ENCODE peak calls at places on chromosomes 4 and X, in four cellular contexts. C is choroid plexus epithelial cell, L is IMR-90, X is NB4. M is an unnamed sample.

GRCh38 chr4:88382621-88383020 is 4.0 kb downstream of the HERC6 start:
- DNase-seq in C (peak; percentile 2), L (no peak), X (no peak), M (no peak)

GRCh38 chrX:110851780-110852179 is 56.2 kb upstream of the CHRDL1 start:
- DNase-seq in C (peak; percentile 7), L (peak; percentile 2), X (no peak), M (peak; percentile 24)

GRCh38 chrX:2677764-2678163 is 13.3 kb upstream of the CD99 start:
- DNase-seq in C (peak; percentile 97), L (peak; percentile 99), X (peak; percentile 18), M (peak; percentile 99)

GRCh38 chr4:62709618-62710252 is 1509.6 kb downstream of the ADGRL3 start:
- DNase-seq in C (peak; percentile 43), L (peak; percentile 0), X (peak; percentile 41), M (peak; percentile 11)

GRCh38 chr4:110142461-110142860 is 56.0 kb downstream of the ELOVL6 start:
- DNase-seq in C (no peak), L (no peak), X (no peak), M (no peak)

GRCh38 chrX:9654928-9655327 is 110.7 kb downstream of the GPR143 start:
- DNase-seq in C (no peak), L (no peak), X (no peak), M (no peak)

GRCh38 chr4:181150173-181150572 is 1093.0 kb upstream of the TENM3 start:
- DNase-seq in C (no peak), L (no peak), X (no peak), M (no peak)

GRCh38 chr4:121973791-121974190 is 21.9 kb upstream of the TRPC3 start:
- DNase-seq in C (no peak), L (peak; percentile 20), X (no peak), M (no peak)

GRCh38 chr4:11817088-11817487 is 388.4 kb upstream of the HS3ST1 start:
- DNase-seq in C (no peak), L (no peak), X (no peak), M (peak; percentile 43)

GRCh38 chr4:67207941-67208441 is 337.3 kb downstream of the CENPC start:
- DNase-seq in C (no peak), L (no peak), X (no peak), M (no peak)

GRCh38 chr4:153117554-153117953 is 86.7 kb upstream of the TRIM2 start:
- DNase-seq in C (no peak), L (no peak), X (no peak), M (no peak)

GRCh38 chr4:26124753-26125236 is 196.0 kb upstream of the RBPJ start:
- DNase-seq in C (no peak), L (peak; percentile 44), X (peak; percentile 26), M (no peak)

GRCh38 chr4:99205104-99205979 is 13.7 kb downstream of the ADH6 start:
- DNase-seq in C (peak; percentile 59), L (peak; percentile 34), X (peak; percentile 2), M (peak; percentile 90)

GRCh38 chr4:143337600-143338287 is 1.1 kb downstream of the GAB1 start:
- DNase-seq in C (peak; percentile 73), L (peak; percentile 58), X (peak; percentile 4), M (peak; percentile 70)

GRCh38 chr4:138175337-138175794 is 66.8 kb downstream of the SLC7A11 start:
- DNase-seq in C (peak; percentile 54), L (peak; percentile 61), X (no peak), M (peak; percentile 85)
- TF ChIP-seq CTCF in C (peak; percentile 34), L (peak; percentile 40), X (no peak), M (no peak)

DNA sequence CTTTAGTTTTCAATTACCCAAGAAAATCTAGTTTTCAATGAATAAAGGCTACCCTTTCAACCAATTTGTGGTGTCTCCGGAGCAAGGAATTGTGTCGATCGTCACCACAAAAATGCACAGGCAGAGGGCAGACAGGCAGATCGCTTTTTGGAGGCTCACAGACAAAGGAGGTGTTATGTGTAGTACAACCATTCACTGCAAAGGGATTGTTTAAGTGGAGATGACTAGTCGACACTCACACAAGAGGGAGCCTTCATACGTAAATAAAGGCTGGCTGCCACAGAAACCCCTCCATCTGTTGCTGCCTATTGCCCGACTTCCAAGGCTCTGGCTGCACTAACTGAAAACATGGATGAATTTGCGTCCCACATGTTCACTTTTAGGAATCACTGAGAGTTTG is 281.1 kb downstream of the NKX6-1 start:
- DNase-seq in C (no peak), L (no peak), X (no peak), M (no peak)
- H3K4me3 ChIP-seq in C (no peak overlapping the region), L (no peak overlapping the region), X (no peak overlapping the region), M (no peak overlapping the region)

DNA sequence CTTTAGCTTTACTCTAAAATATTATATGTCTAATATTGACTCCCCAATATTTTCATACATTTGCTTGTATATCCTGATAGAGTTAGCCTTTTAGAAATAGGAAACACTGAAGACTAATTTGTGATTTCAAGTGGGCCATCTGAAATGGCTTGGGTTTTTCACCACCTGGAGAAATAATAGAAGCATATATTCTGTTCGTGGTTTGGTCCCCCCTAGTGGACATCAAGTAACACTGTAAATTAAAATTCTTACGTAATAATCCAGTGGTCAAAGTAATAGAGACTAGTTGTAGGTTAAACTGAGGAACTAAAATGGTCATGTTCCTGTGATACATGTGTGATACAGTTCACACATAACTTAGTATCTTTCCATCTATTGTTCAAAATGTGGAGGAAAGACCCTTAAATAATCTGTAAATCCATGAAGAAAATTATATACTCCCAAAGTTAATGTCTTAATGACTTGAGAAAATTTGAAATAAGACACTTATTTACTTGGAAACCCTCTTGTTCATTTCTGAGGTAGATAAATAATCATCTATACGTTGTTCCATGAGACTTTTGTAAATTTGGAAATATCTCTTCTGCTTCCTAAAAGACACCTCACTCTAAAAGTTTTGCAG is 79.8 kb upstream of the SMARCAD1 start:
- DNase-seq in C (peak; percentile 59), L (peak; percentile 29), X (peak; percentile 39), M (peak; percentile 46)
- TF ChIP-seq CTCF in C (peak; percentile 67), L (peak; percentile 64), X (peak; percentile 18), M (peak; percentile 60)

GRCh38 chrX:46279214-46279924 is 265.9 kb downstream of the ZNF674 start:
- DNase-seq in C (no peak), L (no peak), X (peak; percentile 31), M (peak; percentile 13)

GRCh38 chrX:46279925-46280313 is 265.3 kb downstream of the ZNF674 start:
- DNase-seq in C (peak; percentile 29), L (peak; percentile 28), X (peak; percentile 34), M (peak; percentile 28)

GRCh38 chrX:46278591-46278990 is 266.6 kb downstream of the ZNF674 start:
- DNase-seq in C (no peak), L (no peak), X (no peak), M (no peak)
- H3K4me3 ChIP-seq in C (no peak overlapping the region), L (no peak overlapping the region), X (no peak overlapping the region), M (no peak overlapping the region)

GRCh38 chrX:40261955-40262596 is 164.3 kb upstream of the BCOR start:
- DNase-seq in C (peak; percentile 71), L (peak; percentile 33), X (no peak), M (peak; percentile 60)

GRCh38 chrX:40266490-40267333 is 169.0 kb upstream of the BCOR start:
- DNase-seq in C (peak; percentile 72), L (peak; percentile 56), X (peak; percentile 82), M (peak; percentile 63)

GRCh38 chrX:40258909-40259308 is 161.2 kb upstream of the BCOR start:
- DNase-seq in C (no peak), L (no peak), X (no peak), M (no peak)

GRCh38 chrX:40260123-40260751 is 162.5 kb upstream of the BCOR start:
- DNase-seq in C (peak; percentile 43), L (no peak), X (peak; percentile 61), M (no peak)

GRCh38 chrX:40262641-40263560 is 165.1 kb upstream of the BCOR start:
- DNase-seq in C (peak; percentile 51), L (peak; percentile 41), X (no peak), M (peak; percentile 75)
- TF ChIP-seq CTCF in C (no peak), L (no peak), X (no peak), M (no peak)

DNA sequence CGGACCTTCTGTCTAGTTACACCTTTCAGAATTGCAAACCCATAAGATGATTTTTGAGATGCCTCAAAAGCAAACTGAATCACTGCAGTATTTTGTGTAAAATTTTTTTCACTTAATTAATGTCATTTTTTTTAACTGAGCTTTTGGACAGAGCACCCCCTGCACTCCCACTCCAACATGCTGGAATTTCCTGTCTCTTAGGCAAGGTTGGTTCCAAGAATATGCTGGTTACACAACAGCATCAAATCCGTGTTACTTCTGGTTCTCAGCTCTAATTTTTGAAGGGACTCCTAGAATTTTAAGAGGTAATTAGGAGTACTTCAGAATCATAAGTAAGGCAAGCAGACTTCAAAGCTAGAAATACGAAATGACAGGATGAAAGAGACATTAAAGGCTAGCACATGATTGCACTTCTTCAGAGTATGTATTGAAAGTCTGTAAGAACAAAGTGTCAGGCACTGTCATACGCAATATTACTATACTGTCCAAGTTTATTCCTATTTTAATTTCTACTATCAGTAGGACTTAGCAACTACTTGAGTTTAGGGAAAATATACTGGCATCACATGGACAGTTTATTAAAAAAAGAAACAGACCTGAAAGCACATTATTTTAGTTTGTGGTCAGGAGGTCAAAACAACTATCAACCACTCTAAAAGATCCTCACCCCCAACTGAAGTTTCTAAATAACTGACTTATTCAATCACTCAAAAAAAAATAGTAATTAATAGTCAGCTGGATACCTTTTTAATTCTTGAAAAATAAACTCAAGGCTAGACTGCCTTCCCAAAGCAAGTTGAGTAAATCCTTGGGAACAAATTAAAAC is 1.6 kb upstream of the JCHAIN start:
- DNase-seq in C (peak; percentile 20), L (peak; percentile 45), X (no peak), M (peak; percentile 59)
- H3K4me3 ChIP-seq in C (no peak overlapping the region), L (no peak overlapping the region), X (no peak overlapping the region), M (no peak overlapping the region)

GRCh38 chr4:637536-637935 is 12.2 kb downstream of the PDE6B start:
- DNase-seq in C (peak; percentile 11), L (no peak), X (no peak), M (no peak)

GRCh38 chr4:636628-636950 is 11.2 kb downstream of the PDE6B start:
- DNase-seq in C (no peak), L (no peak), X (no peak), M (no peak)

GRCh38 chr4:633976-634598 is 8.7 kb downstream of the PDE6B start:
- DNase-seq in C (no peak), L (no peak), X (no peak), M (no peak)

GRCh38 chr4:634599-634985 is 9.2 kb downstream of the PDE6B start:
- DNase-seq in C (no peak), L (no peak), X (no peak), M (no peak)

GRCh38 chr4:635851-636627 is 10.7 kb downstream of the PDE6B start:
- DNase-seq in C (no peak), L (no peak), X (no peak), M (no peak)
- TF ChIP-seq CTCF in C (no peak), L (no peak), X (no peak), M (no peak)

M was measured in fibroblast of the aortic adventitia.